ENCODE peak calls at places on chromosomes 4 and X, in eight cellular contexts. F is suprapubic skin, C is transverse colon, Y is GM12878, G is K562, I is esophagus muscularis mucosa, X is stomach, R is upper lobe of left lung. B is an unnamed sample.

GRCh38 chrX:32116047-32116446 is 1044.2 kb upstream of the FTHL17 start:
- DNase-seq in I (no peak), C (no peak), Y (no peak), R (no peak), G (no peak), X (no peak), F (no peak), B (no peak)

GRCh38 chrX:8684201-8684600 is 47.7 kb downstream of the ANOS1 start:
- DNase-seq in G (no peak), X (no peak), C (no peak), F (no peak), R (no peak), I (no peak), Y (no peak), B (no peak)

GRCh38 chr4:6926681-6927478 is 17.3 kb downstream of the TBC1D14 start:
- DNase-seq in X (peak; percentile 62), C (peak; percentile 87), F (no peak), R (peak; percentile 83), G (peak; percentile 80), Y (no peak), I (no peak), B (no peak)

GRCh38 chr4:118736867-118737266 is 51.7 kb downstream of the METTL14 start:
- DNase-seq in R (no peak), G (no peak), Y (no peak), C (no peak), I (no peak), X (no peak), F (no peak), B (no peak)

GRCh38 chrX:30301977-30302376 is 7.2 kb downstream of the NR0B1 start:
- DNase-seq in C (no peak), G (no peak), F (no peak), R (no peak), Y (no peak), I (no peak), X (no peak), B (no peak)

GRCh38 chr4:107931775-107932321 is 499 bp downstream of the CYP2U1 start:
- DNase-seq in C (no peak), I (no peak), R (peak; percentile 21), Y (no peak), F (peak; percentile 75), G (no peak), X (no peak), B (peak; percentile 72)

GRCh38 chr4:45064741-45065140 is 338.4 kb upstream of the GNPDA2 start:
- DNase-seq in F (no peak), C (no peak), R (no peak), I (no peak), X (no peak), Y (no peak), G (no peak), B (no peak)

GRCh38 chr4:55902677-55903076 is 46.1 kb upstream of the CEP135 start:
- DNase-seq in Y (no peak), I (no peak), R (no peak), X (no peak), F (no peak), G (no peak), C (no peak), B (no peak)

GRCh38 chr4:52107745-52108144 is 56.6 kb downstream of the SPATA18 start:
- DNase-seq in I (no peak), F (no peak), X (no peak), G (no peak), Y (no peak), R (no peak), C (no peak), B (no peak)

GRCh38 chr4:171676555-171677215 is 136.5 kb upstream of the GALNTL6 start:
- DNase-seq in C (no peak), F (no peak), Y (peak; percentile 59), G (no peak), I (no peak), R (no peak), X (no peak), B (no peak)

DNA sequence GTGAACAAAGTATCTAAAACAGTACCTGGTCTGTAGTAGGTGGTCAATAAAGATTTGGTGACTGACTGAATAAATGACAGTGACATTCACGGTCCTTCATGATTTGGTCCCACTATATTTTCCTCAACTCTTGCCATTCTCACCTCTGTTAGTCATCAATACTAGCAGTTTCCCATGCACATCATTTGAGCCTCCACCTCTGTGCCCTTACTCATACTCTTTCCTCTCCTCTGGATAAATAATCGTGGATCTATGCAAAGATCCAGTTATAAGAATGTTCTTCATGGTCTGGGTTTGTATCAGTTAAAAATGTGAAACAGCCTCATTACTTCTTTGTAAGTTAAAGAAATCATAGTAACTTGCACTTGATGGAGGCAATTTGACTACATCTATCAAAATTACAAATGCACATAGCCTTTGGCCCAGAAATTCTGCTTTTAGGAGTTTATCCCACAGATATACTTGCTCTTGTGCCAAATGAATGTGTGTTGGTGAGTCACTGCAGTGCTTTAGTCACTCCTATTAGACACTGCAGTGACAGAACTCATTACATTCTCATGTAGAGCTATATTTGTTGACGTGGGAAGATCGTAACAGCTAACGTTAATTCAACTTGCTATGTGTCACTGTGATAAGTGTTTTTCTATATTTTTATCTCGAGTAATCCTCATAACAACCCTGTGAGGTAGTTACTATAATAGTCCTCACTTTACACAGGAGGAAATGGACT is 121.9 kb upstream of the SMIM10 start:
- DNase-seq in F (no peak), X (no peak), G (no peak), R (no peak), Y (no peak), C (no peak), I (no peak), B (no peak)
- TF ChIP-seq EP300 in F (no peak), X (no peak), G (no peak), R (no peak), Y (no peak), C (no peak), I (no peak), B (no peak)

GRCh38 chr4:184383497-184384055 is 90.8 kb downstream of the IRF2 start:
- DNase-seq in Y (no peak), G (no peak), I (no peak), R (peak; percentile 51), F (no peak), C (peak; percentile 32), X (peak; percentile 45), B (peak; percentile 85)

GRCh38 chr4:184382189-184382846 is 92.0 kb downstream of the IRF2 start:
- DNase-seq in F (no peak), C (peak; percentile 37), I (no peak), X (no peak), Y (peak; percentile 53), G (no peak), R (no peak), B (no peak)

GRCh38 chr4:184385705-184386141 is 88.6 kb downstream of the IRF2 start:
- DNase-seq in R (peak; percentile 62), F (no peak), X (peak; percentile 85), C (peak; percentile 81), I (no peak), Y (no peak), G (no peak), B (peak; percentile 72)

GRCh38 chr4:184384810-184385557 is 89.4 kb downstream of the IRF2 start:
- DNase-seq in C (no peak), G (no peak), X (no peak), I (no peak), R (no peak), Y (no peak), F (no peak), B (no peak)

DNA sequence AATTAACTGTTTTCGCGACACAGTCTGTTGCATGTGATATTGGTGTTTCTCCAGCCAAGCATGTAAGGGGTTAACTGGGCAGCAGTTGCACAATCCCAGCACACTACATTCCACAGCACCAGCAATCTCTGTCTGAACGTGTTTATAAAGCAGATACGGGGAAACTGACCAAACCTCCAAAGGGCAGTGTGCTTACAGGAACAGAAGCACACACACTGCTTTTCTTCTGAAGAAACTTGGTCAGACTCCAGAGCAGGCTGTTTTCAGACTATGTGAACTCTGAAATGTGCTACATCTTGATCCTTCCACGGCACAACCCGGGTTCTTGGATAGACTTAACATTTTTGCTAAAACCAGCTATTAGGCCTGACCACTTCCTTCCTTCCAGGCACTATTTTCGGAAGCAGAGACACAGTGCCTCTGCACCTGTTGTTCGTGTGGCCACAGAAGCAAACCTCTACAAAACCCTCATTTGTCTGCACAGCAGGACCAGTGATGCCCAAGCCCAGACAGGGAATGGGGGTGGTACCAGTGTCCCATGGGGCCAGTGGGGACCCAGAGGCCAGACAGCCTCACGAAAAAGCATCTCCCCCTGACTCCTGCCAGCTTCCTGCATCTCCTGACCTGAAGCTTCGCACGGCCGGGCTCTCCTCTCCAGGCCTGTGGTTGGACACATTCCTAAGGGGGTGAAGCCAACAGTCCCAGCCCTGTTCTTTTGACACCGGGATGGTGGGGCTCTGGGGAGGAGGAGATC is 90.1 kb downstream of the IRF2 start:
- DNase-seq in R (peak; percentile 45), Y (peak; percentile 92), I (no peak), G (no peak), X (peak; percentile 78), F (no peak), C (peak; percentile 59), B (peak; percentile 79)
- TF ChIP-seq POLR2AphosphoS5 in R (peak; percentile 49), Y (peak; percentile 64), I (peak; percentile 66), G (no peak), X (peak; percentile 76), F (peak; percentile 11), C (peak; percentile 59), B (peak; percentile 62)

GRCh38 chr4:159227984-159228383 is 125.1 kb downstream of the RAPGEF2 start:
- DNase-seq in Y (no peak), R (peak; percentile 84), G (no peak), C (peak; percentile 63), X (peak; percentile 80), F (peak; percentile 80), I (no peak), B (peak; percentile 81)

GRCh38 chr4:159232465-159233106 is 129.7 kb downstream of the RAPGEF2 start:
- DNase-seq in G (no peak), C (no peak), X (no peak), F (no peak), I (no peak), R (no peak), Y (peak; percentile 16), B (no peak)

GRCh38 chr4:159229164-159229563 is 126.3 kb downstream of the RAPGEF2 start:
- DNase-seq in X (no peak), I (no peak), G (no peak), Y (no peak), F (no peak), C (no peak), R (no peak), B (no peak)

GRCh38 chr4:159224412-159224811 is 121.5 kb downstream of the RAPGEF2 start:
- DNase-seq in X (no peak), Y (no peak), G (no peak), C (no peak), I (no peak), R (no peak), F (no peak), B (no peak)

DNA sequence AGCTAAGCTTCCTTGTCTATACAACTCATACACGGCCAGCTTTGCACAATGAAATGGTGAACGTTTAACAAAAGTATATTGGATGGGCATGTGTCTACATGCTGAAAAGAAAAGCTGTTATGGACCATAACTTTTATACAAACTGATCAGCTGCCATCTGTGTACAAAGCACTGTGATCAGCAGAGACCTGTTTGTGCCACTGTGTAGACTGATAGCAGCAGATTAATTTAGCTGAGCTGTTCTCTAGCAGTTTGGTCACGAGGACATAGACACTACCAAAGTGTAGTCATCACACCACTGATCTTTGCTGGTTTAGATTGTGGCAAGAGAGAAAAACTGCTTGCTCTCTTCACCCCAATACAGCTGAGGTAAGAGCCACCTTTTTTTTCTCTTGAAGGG is 124.5 kb downstream of the RAPGEF2 start:
- DNase-seq in G (no peak), C (no peak), Y (no peak), I (no peak), R (no peak), F (no peak), X (no peak), B (no peak)
- H3K4me3 ChIP-seq in G (no peak overlapping the region), C (no peak overlapping the region), Y (no peak overlapping the region), I (peak overlapping the region; percentile 37), R (no peak overlapping the region), F (peak overlapping the region; percentile 28), X (no peak overlapping the region), B (peak overlapping the region; percentile 41)

GRCh38 chr4:98746530-98746929 is 88.1 kb upstream of the TSPAN5 start:
- DNase-seq in X (no peak), Y (no peak), C (peak; percentile 13), F (no peak), R (no peak), I (no peak), G (no peak), B (no peak)
- TF ChIP-seq EP300 in X (no peak), Y (no peak), C (no peak), F (no peak), R (no peak), I (no peak), G (no peak), B (no peak)

B was measured in sigmoid colon.